ENCODE peak calls at places on chromosomes 2 and 18, in six cellular contexts. One of them, this sample, is unnamed.

GRCh38 chr2:201949036-201950012 is 84.3 kb upstream of the FZD7 start:
- DNase-seq in neural progenitor cell: peak; percentile 48
- DNase-seq in spleen: no peak
- DNase-seq in stomach: no peak
- DNase-seq in left ventricle myocardium inferior: no peak
- DNase-seq in HFF-Myc: no peak
- DNase-seq in this sample: no peak

GRCh38 chr18:41113885-41114482 is 841.0 kb upstream of the PIK3C3 start:
- DNase-seq in HFF-Myc: no peak
- DNase-seq in spleen: no peak
- DNase-seq in left ventricle myocardium inferior: no peak
- DNase-seq in neural progenitor cell: no peak
- DNase-seq in stomach: no peak
- DNase-seq in this sample: peak; percentile 40

GRCh38 chr2:55601849-55602248 is 15.6 kb downstream of the PPP4R3B start:
- DNase-seq in HFF-Myc: no peak
- DNase-seq in spleen: no peak
- DNase-seq in stomach: no peak
- DNase-seq in neural progenitor cell: no peak
- DNase-seq in left ventricle myocardium inferior: no peak
- DNase-seq in this sample: no peak

GRCh38 chr2:190603374-190603773 is 45.5 kb upstream of the NAB1 start:
- DNase-seq in left ventricle myocardium inferior: no peak
- DNase-seq in HFF-Myc: no peak
- DNase-seq in spleen: no peak
- DNase-seq in stomach: no peak
- DNase-seq in neural progenitor cell: no peak
- DNase-seq in this sample: no peak

GRCh38 chr18:51229328-51229727 is 31.8 kb upstream of the MEX3C start:
- DNase-seq in spleen: no peak
- DNase-seq in neural progenitor cell: no peak
- DNase-seq in HFF-Myc: no peak
- DNase-seq in stomach: no peak
- DNase-seq in left ventricle myocardium inferior: no peak
- DNase-seq in this sample: no peak

GRCh38 chr18:59268722-59269562 is 4.3 kb downstream of the RAX start:
- DNase-seq in left ventricle myocardium inferior: peak; percentile 29
- DNase-seq in stomach: no peak
- DNase-seq in spleen: peak; percentile 75
- DNase-seq in HFF-Myc: no peak
- DNase-seq in neural progenitor cell: peak; percentile 91
- DNase-seq in this sample: no peak

GRCh38 chr2:88059979-88060906 is 4.7 kb upstream of the KRCC1 start:
- DNase-seq in stomach: no peak
- DNase-seq in HFF-Myc: no peak
- DNase-seq in left ventricle myocardium inferior: no peak
- DNase-seq in spleen: no peak
- DNase-seq in neural progenitor cell: peak; percentile 56
- DNase-seq in this sample: no peak

GRCh38 chr2:100767810-100768806 is 51.8 kb upstream of the NPAS2 start:
- DNase-seq in stomach: no peak
- DNase-seq in HFF-Myc: no peak
- DNase-seq in neural progenitor cell: no peak
- DNase-seq in left ventricle myocardium inferior: no peak
- DNase-seq in spleen: no peak
- DNase-seq in this sample: no peak

GRCh38 chr18:59159986-59160385 is 20.3 kb downstream of the SEC11C start:
- DNase-seq in stomach: no peak
- DNase-seq in neural progenitor cell: peak; percentile 23
- DNase-seq in spleen: no peak
- DNase-seq in HFF-Myc: no peak
- DNase-seq in left ventricle myocardium inferior: no peak
- DNase-seq in this sample: no peak

GRCh38 chr2:161650116-161651015 is 26.1 kb downstream of the SLC4A10 start:
- DNase-seq in stomach: no peak
- DNase-seq in spleen: no peak
- DNase-seq in HFF-Myc: no peak
- DNase-seq in left ventricle myocardium inferior: no peak
- DNase-seq in neural progenitor cell: no peak
- DNase-seq in this sample: no peak

GRCh38 chr2:122193622-122194021 is 438.2 kb downstream of the TSN start:
- DNase-seq in spleen: no peak
- DNase-seq in stomach: no peak
- DNase-seq in neural progenitor cell: no peak
- DNase-seq in HFF-Myc: no peak
- DNase-seq in left ventricle myocardium inferior: no peak
- DNase-seq in this sample: no peak

GRCh38 chr18:79071037-79071960 is 2.1 kb downstream of the ATP9B start:
- DNase-seq in spleen: no peak
- DNase-seq in HFF-Myc: no peak
- DNase-seq in stomach: no peak
- DNase-seq in left ventricle myocardium inferior: no peak
- DNase-seq in neural progenitor cell: no peak
- DNase-seq in this sample: no peak
- H3K4me3 ChIP-seq in spleen: no peak overlapping the region
- H3K4me3 ChIP-seq in HFF-Myc: no peak overlapping the region
- H3K4me3 ChIP-seq in stomach: no peak overlapping the region
- H3K4me3 ChIP-seq in left ventricle myocardium inferior: no peak overlapping the region
- H3K4me3 ChIP-seq in neural progenitor cell: peak overlapping the region; percentile 88
- H3K4me3 ChIP-seq in this sample: no peak overlapping the region

GRCh38 chr2:231715988-231716616 is 7.8 kb downstream of the PTMA start:
- DNase-seq in HFF-Myc: no peak
- DNase-seq in spleen: peak; percentile 77
- DNase-seq in left ventricle myocardium inferior: no peak
- DNase-seq in neural progenitor cell: no peak
- DNase-seq in stomach: no peak
- DNase-seq in this sample: no peak
- TF ChIP-seq CTCF in HFF-Myc: no peak
- TF ChIP-seq CTCF in spleen: no peak
- TF ChIP-seq CTCF in left ventricle myocardium inferior: no peak
- TF ChIP-seq CTCF in neural progenitor cell: no peak
- TF ChIP-seq CTCF in stomach: no peak
- TF ChIP-seq CTCF in this sample: no peak

DNA sequence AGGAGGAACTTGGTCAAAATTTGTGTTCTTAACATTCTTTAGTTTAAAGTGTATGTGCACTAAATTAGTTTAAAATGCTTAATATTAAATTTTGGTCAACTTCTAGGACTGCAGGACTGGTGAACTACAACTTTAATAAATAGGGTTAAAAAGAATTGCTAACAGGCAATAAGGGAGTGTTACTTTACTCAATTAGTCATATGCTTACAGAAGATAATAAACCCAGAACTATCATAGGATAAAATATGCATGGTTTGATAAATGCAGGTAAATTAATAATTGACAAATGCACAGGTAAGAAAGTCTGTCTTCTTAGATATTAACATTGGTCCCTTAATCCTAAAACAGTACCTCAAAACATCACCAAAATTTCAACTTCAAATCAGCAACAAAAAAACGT is 20.6 kb downstream of the FARSB start:
- DNase-seq in stomach: no peak
- DNase-seq in neural progenitor cell: no peak
- DNase-seq in HFF-Myc: no peak
- DNase-seq in left ventricle myocardium inferior: no peak
- DNase-seq in spleen: no peak
- DNase-seq in this sample: no peak
- H3K4me3 ChIP-seq in stomach: no peak overlapping the region
- H3K4me3 ChIP-seq in neural progenitor cell: no peak overlapping the region
- H3K4me3 ChIP-seq in HFF-Myc: no peak overlapping the region
- H3K4me3 ChIP-seq in left ventricle myocardium inferior: no peak overlapping the region
- H3K4me3 ChIP-seq in spleen: no peak overlapping the region
- H3K4me3 ChIP-seq in this sample: no peak overlapping the region

GRCh38 chr2:217477583-217477982 is 525.2 kb downstream of the TNS1 start:
- DNase-seq in neural progenitor cell: no peak
- DNase-seq in left ventricle myocardium inferior: no peak
- DNase-seq in stomach: no peak
- DNase-seq in spleen: no peak
- DNase-seq in HFF-Myc: no peak
- DNase-seq in this sample: no peak
- TF ChIP-seq CTCF in neural progenitor cell: no peak
- TF ChIP-seq CTCF in left ventricle myocardium inferior: no peak
- TF ChIP-seq CTCF in stomach: no peak
- TF ChIP-seq CTCF in spleen: no peak
- TF ChIP-seq CTCF in HFF-Myc: peak; percentile 4
- TF ChIP-seq CTCF in this sample: no peak

GRCh38 chr2:234491897-234492296 is 5.0 kb downstream of the ARL4C start:
- DNase-seq in HFF-Myc: no peak
- DNase-seq in spleen: no peak
- DNase-seq in neural progenitor cell: no peak
- DNase-seq in left ventricle myocardium inferior: no peak
- DNase-seq in stomach: no peak
- DNase-seq in this sample: no peak
- H3K4me3 ChIP-seq in HFF-Myc: no peak overlapping the region
- H3K4me3 ChIP-seq in spleen: peak overlapping the region; percentile 80
- H3K4me3 ChIP-seq in neural progenitor cell: peak overlapping the region; percentile 97
- H3K4me3 ChIP-seq in left ventricle myocardium inferior: no peak overlapping the region
- H3K4me3 ChIP-seq in stomach: no peak overlapping the region
- H3K4me3 ChIP-seq in this sample: no peak overlapping the region

DNA sequence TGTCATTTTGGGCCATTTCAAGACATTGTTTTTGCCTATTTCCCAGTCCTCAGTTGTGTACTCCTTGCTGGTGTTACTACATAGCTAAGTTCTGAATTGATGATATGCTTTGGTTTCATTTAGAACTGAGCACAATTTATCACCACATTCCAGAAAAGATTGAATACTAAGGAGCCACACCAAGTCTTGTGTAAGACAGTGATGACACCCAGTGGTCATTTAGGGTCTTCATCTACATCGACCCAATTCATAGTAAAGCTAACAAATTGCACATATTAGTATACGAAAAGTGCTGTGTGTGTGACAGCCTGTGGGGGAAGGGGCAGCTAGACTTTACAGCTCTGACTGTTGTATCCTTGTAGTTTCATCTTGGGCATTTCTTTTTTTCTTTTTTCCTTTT is 10.9 kb upstream of the DLX2 start:
- DNase-seq in stomach: no peak
- DNase-seq in spleen: no peak
- DNase-seq in HFF-Myc: no peak
- DNase-seq in left ventricle myocardium inferior: no peak
- DNase-seq in neural progenitor cell: peak; percentile 56
- DNase-seq in this sample: no peak
- TF ChIP-seq CTCF in stomach: no peak
- TF ChIP-seq CTCF in spleen: peak; percentile 25
- TF ChIP-seq CTCF in HFF-Myc: peak; percentile 41
- TF ChIP-seq CTCF in left ventricle myocardium inferior: peak; percentile 57
- TF ChIP-seq CTCF in neural progenitor cell: peak; percentile 67
- TF ChIP-seq CTCF in this sample: peak; percentile 29

GRCh38 chr2:171878481-171878993 is 15.5 kb downstream of the SLC25A12 start:
- DNase-seq in stomach: peak; percentile 29
- DNase-seq in HFF-Myc: peak; percentile 51
- DNase-seq in left ventricle myocardium inferior: no peak
- DNase-seq in spleen: no peak
- DNase-seq in neural progenitor cell: no peak
- DNase-seq in this sample: peak; percentile 24
- H3K4me3 ChIP-seq in stomach: no peak overlapping the region
- H3K4me3 ChIP-seq in HFF-Myc: no peak overlapping the region
- H3K4me3 ChIP-seq in left ventricle myocardium inferior: peak overlapping the region; percentile 10
- H3K4me3 ChIP-seq in spleen: no peak overlapping the region
- H3K4me3 ChIP-seq in neural progenitor cell: no peak overlapping the region
- H3K4me3 ChIP-seq in this sample: no peak overlapping the region

GRCh38 chr2:73175663-73176204 is 26.6 kb upstream of the NOTO start:
- DNase-seq in left ventricle myocardium inferior: peak; percentile 88
- DNase-seq in neural progenitor cell: peak; percentile 90
- DNase-seq in HFF-Myc: no peak
- DNase-seq in spleen: peak; percentile 93
- DNase-seq in stomach: peak; percentile 93
- DNase-seq in this sample: no peak
- TF ChIP-seq CTCF in left ventricle myocardium inferior: peak; percentile 14
- TF ChIP-seq CTCF in neural progenitor cell: peak; percentile 21
- TF ChIP-seq CTCF in HFF-Myc: no peak
- TF ChIP-seq CTCF in spleen: no peak
- TF ChIP-seq CTCF in stomach: no peak
- TF ChIP-seq CTCF in this sample: peak; percentile 1

GRCh38 chr18:37368110-37368812 is 197.3 kb downstream of the CELF4 start:
- DNase-seq in spleen: no peak
- DNase-seq in HFF-Myc: no peak
- DNase-seq in left ventricle myocardium inferior: no peak
- DNase-seq in stomach: no peak
- DNase-seq in neural progenitor cell: no peak
- DNase-seq in this sample: no peak

GRCh38 chr18:37364237-37364636 is 201.4 kb downstream of the CELF4 start:
- DNase-seq in left ventricle myocardium inferior: peak; percentile 72
- DNase-seq in spleen: no peak
- DNase-seq in neural progenitor cell: no peak
- DNase-seq in HFF-Myc: no peak
- DNase-seq in stomach: peak; percentile 77
- DNase-seq in this sample: no peak

GRCh38 chr18:37361223-37362157 is 204.1 kb downstream of the CELF4 start:
- DNase-seq in neural progenitor cell: peak; percentile 45
- DNase-seq in HFF-Myc: no peak
- DNase-seq in left ventricle myocardium inferior: no peak
- DNase-seq in stomach: no peak
- DNase-seq in spleen: no peak
- DNase-seq in this sample: no peak

GRCh38 chr18:37362158-37362890 is 203.3 kb downstream of the CELF4 start:
- DNase-seq in left ventricle myocardium inferior: no peak
- DNase-seq in HFF-Myc: no peak
- DNase-seq in neural progenitor cell: no peak
- DNase-seq in spleen: no peak
- DNase-seq in stomach: no peak
- DNase-seq in this sample: no peak
- H3K4me3 ChIP-seq in left ventricle myocardium inferior: no peak overlapping the region
- H3K4me3 ChIP-seq in HFF-Myc: no peak overlapping the region
- H3K4me3 ChIP-seq in neural progenitor cell: no peak overlapping the region
- H3K4me3 ChIP-seq in spleen: no peak overlapping the region
- H3K4me3 ChIP-seq in stomach: no peak overlapping the region
- H3K4me3 ChIP-seq in this sample: no peak overlapping the region

GRCh38 chr2:62412347-62412742 is 93.7 kb downstream of the TMEM17 start:
- DNase-seq in left ventricle myocardium inferior: no peak
- DNase-seq in stomach: no peak
- DNase-seq in neural progenitor cell: no peak
- DNase-seq in HFF-Myc: no peak
- DNase-seq in spleen: no peak
- DNase-seq in this sample: no peak

GRCh38 chr2:62407838-62408589 is 98.0 kb downstream of the TMEM17 start:
- DNase-seq in neural progenitor cell: no peak
- DNase-seq in spleen: no peak
- DNase-seq in left ventricle myocardium inferior: no peak
- DNase-seq in stomach: no peak
- DNase-seq in HFF-Myc: no peak
- DNase-seq in this sample: no peak

GRCh38 chr2:62409442-62409841 is 96.6 kb downstream of the TMEM17 start:
- DNase-seq in spleen: no peak
- DNase-seq in HFF-Myc: no peak
- DNase-seq in neural progenitor cell: no peak
- DNase-seq in stomach: no peak
- DNase-seq in left ventricle myocardium inferior: no peak
- DNase-seq in this sample: no peak

GRCh38 chr2:62410926-62411456 is 95.0 kb downstream of the TMEM17 start:
- DNase-seq in stomach: no peak
- DNase-seq in neural progenitor cell: no peak
- DNase-seq in left ventricle myocardium inferior: no peak
- DNase-seq in spleen: no peak
- DNase-seq in HFF-Myc: no peak
- DNase-seq in this sample: no peak

GRCh38 chr2:62410015-62410453 is 96.0 kb downstream of the TMEM17 start:
- DNase-seq in HFF-Myc: no peak
- DNase-seq in spleen: no peak
- DNase-seq in neural progenitor cell: peak; percentile 57
- DNase-seq in left ventricle myocardium inferior: no peak
- DNase-seq in stomach: no peak
- DNase-seq in this sample: no peak
- TF ChIP-seq CTCF in HFF-Myc: no peak
- TF ChIP-seq CTCF in spleen: peak; percentile 22
- TF ChIP-seq CTCF in neural progenitor cell: peak; percentile 45
- TF ChIP-seq CTCF in left ventricle myocardium inferior: peak; percentile 53
- TF ChIP-seq CTCF in stomach: no peak
- TF ChIP-seq CTCF in this sample: no peak

This sample was measured in AG04449.